ENCODE peak calls at places on chromosome 12, in four cellular contexts. Q, G, E and F are unnamed samples.
A peak's percentile ranks its signal among the peaks of the same experiment; 100 is the strongest.

GRCh38 chr12:5094550-5094949 is 50.9 kb downstream of the KCNA5 start:
- DNase-seq in Q (no peak), G (no peak), E (no peak), F (no peak)

GRCh38 chr12:62862259-62862881 is 72.6 kb downstream of the PPM1H start:
- DNase-seq in Q (no peak), G (no peak), E (no peak), F (no peak)

GRCh38 chr12:153080-153746 is 60.7 kb downstream of the SLC6A12 start:
- DNase-seq in Q (peak; percentile 80), G (peak; percentile 98), E (peak; percentile 62), F (peak; percentile 95)

GRCh38 chr12:1576410-1577240 is 17.8 kb downstream of the FBXL14 start:
- DNase-seq in Q (no peak), G (peak; percentile 64), E (no peak), F (no peak)

GRCh38 chr12:15322164-15323054 is at the start of gene PTPRO:
- DNase-seq in Q (no peak), G (peak; percentile 90), E (no peak), F (peak; percentile 72)

GRCh38 chr12:116217045-116217444 is 60.4 kb downstream of the MED13L start:
- DNase-seq in Q (no peak), G (no peak), E (no peak), F (no peak)

GRCh38 chr12:126708492-126708896 is 1558.5 kb upstream of the TMEM132C start:
- DNase-seq in Q (no peak), G (no peak), E (no peak), F (no peak)

GRCh38 chr12:69900720-69901131 is 75.7 kb downstream of the MYRFL start:
- DNase-seq in Q (peak; percentile 50), G (peak; percentile 93), E (peak; percentile 75), F (peak; percentile 32)

GRCh38 chr12:52243264-52243773 is 10.3 kb downstream of the KRT7 start:
- DNase-seq in Q (no peak), G (no peak), E (no peak), F (no peak)

GRCh38 chr12:92574046-92574783 is 128.6 kb upstream of the PLEKHG7 start:
- DNase-seq in Q (no peak), G (peak; percentile 83), E (no peak), F (peak; percentile 10)

GRCh38 chr12:120674172-120674571 is 12.8 kb upstream of the MLEC start:
- DNase-seq in Q (no peak), G (no peak), E (no peak), F (peak; percentile 19)

GRCh38 chr12:12558291-12558690 is 4.4 kb downstream of the DUSP16 start:
- DNase-seq in Q (no peak), G (no peak), E (no peak), F (no peak)

GRCh38 chr12:67525500-67525884 is 123.1 kb upstream of the DYRK2 start:
- DNase-seq in Q (no peak), G (peak; percentile 49), E (no peak), F (no peak)

GRCh38 chr12:38279756-38280155 is 36.8 kb upstream of the ALG10B start:
- DNase-seq in Q (no peak), G (no peak), E (no peak), F (no peak)

GRCh38 chr12:68414988-68415387 is 82.8 kb upstream of the MDM1 start:
- DNase-seq in Q (no peak), G (no peak), E (no peak), F (no peak)

GRCh38 chr12:128766738-128767501 is 56.8 kb downstream of the SLC15A4 start:
- DNase-seq in Q (no peak), G (peak; percentile 42), E (no peak), F (no peak)

GRCh38 chr12:132257206-132257954 is 72.0 kb downstream of the GALNT9 start:
- DNase-seq in Q (no peak), G (no peak), E (no peak), F (no peak)

DNA sequence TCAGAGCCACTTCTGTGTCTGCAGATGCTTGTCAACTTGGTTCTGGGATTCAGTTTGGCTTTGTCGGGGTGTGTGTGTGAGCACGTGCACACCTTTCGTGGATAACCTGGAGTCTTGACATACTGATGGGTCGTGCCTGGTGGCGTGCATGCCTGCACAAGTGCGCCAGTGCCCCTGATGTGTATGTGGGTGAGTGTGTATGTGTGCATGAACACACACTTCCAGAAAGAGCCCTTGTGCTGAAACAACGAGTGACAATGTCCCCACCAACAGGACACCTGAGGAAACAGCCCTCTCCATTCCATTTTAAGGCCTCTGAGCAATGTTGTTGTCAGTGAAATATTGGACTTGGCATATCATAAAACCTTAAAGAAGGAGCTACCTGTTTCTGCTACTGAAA is 53.9 kb downstream of the SMUG1 start:
- DNase-seq in Q (no peak), G (no peak), E (no peak), F (no peak)
- H3K27me3 ChIP-seq in Q (no peaks in the 10 kb centered on the region), G (peaks cover 100% of the 10 kb centered on the region), E (no peaks in the 10 kb centered on the region), F (peaks cover 70% of the 10 kb centered on the region)

DNA sequence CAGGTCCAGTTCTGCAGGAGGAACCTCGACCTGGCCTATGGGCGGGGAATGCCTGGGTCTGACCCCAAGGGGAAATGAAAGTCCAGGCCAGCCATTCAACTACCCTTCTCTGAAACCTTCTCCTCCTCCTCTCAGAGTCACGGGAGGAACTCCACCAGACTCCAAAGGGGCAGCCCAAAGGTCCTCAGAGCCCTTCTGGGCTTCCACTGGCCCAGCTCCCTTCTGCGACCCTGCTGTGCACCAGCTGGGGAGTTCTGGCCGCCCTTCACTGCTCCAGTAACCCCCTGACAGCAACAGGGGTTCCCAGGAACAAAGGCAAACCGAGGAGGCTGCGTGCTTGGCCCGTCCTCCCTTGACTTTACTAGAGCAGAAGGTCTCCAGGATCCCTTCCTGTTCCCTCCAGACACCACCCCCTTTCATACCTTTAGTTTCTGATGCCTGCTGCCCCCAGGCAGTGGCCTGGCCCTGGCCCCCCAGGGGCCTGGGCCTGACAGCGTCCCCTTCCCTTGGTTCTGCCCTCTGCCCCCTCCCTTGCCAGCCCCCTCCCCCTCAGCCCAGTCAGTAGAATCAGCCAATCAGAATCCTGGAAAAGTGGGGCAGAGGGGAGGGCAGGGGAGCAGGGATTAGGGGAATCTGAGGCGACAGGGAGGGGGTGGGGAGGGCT is 850 bp upstream of the ZNF385A start:
- DNase-seq in Q (peak; percentile 67), G (peak; percentile 79), E (no peak), F (peak; percentile 94)
- H3K4me3 ChIP-seq in Q (no peak overlapping the region), G (no peak overlapping the region), E (no peak overlapping the region), F (no peak overlapping the region)

GRCh38 chr12:106066051-106066705 is 72.6 kb downstream of the NUAK1 start:
- DNase-seq in Q (no peak), G (no peak), E (no peak), F (no peak)
- H3K36me3 ChIP-seq in Q (peaks cover 48% of the 10 kb centered on the region), G (peaks cover 85% of the 10 kb centered on the region), E (peaks cover 39% of the 10 kb centered on the region), F (peaks cover 11% of the 10 kb centered on the region)

DNA sequence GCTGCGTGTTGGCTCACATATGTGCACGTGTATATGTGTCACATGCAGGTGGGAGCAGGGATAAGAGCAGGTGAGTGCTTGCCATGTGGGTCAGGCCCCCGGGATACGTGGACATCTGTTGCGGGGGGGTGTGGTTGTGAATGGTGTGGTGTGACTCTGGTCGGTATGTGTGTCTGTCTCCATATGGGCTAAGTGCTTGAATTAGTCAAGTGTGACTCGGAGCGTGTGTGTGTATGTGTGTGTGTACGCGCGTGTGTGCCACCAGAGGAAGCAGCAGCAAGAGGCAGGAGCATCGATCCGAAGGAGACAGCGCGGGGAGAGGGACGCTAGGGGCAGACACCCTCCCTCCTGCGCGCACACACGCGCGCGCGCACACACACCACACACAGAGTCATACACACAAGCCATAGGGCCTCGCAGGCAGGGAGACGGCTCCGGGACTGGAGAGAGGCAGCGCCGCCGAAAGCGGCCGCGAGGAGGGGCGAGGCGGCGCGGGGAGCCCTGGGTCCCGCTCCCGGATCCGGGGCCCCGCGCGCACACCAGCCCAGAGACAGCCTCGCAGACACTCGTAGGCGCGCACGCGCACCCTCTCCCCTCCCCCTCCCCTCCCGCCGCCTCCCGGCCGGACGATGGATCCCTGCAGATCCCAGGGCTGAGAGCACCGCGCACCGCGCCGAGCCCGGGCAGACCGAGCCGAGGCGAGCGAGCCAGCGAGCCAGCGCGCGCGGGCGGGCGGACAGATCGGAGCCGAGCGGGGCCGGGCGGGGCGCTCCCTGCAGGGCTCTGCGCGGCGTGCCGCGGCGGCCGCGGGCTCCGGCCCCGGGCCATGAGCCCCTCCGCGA is at the start of gene ASIC1:
- DNase-seq in Q (peak; percentile 73), G (peak; percentile 94), E (peak; percentile 65), F (peak; percentile 95)
- H3K27me3 ChIP-seq in Q (peaks cover 16% of the 10 kb centered on the region), G (peaks cover 78% of the 10 kb centered on the region), E (no peaks in the 10 kb centered on the region), F (peaks cover 76% of the 10 kb centered on the region)

GRCh38 chr12:108337235-108338223 is 1.6 kb downstream of the CMKLR1 start:
- DNase-seq in Q (no peak), G (peak; percentile 88), E (no peak), F (peak; percentile 79)
- H3K4me3 ChIP-seq in Q (peak overlapping the region; percentile 57), G (no peak overlapping the region), E (peak overlapping the region; percentile 31), F (no peak overlapping the region)

GRCh38 chr12:111519083-111519482 is 80.0 kb downstream of the ATXN2 start:
- DNase-seq in Q (no peak), G (no peak), E (no peak), F (no peak)

GRCh38 chr12:111523587-111523986 is 75.5 kb downstream of the ATXN2 start:
- DNase-seq in Q (no peak), G (no peak), E (no peak), F (no peak)

GRCh38 chr12:111519937-111520336 is 79.2 kb downstream of the ATXN2 start:
- DNase-seq in Q (no peak), G (no peak), E (no peak), F (no peak)
- H3K36me3 ChIP-seq in Q (peaks cover 100% of the 10 kb centered on the region), G (peaks cover 94% of the 10 kb centered on the region), E (peaks cover 98% of the 10 kb centered on the region), F (peaks cover 18% of the 10 kb centered on the region)

GRCh38 chr12:34343345-34343744 is 321.0 kb downstream of the ALG10 start:
- DNase-seq in Q (no peak), G (no peak), E (no peak), F (peak; percentile 33)
- H3K27me3 ChIP-seq in Q (peaks cover 10% of the 10 kb centered on the region), G (no peaks in the 10 kb centered on the region), E (no peaks in the 10 kb centered on the region), F (peaks cover 3% of the 10 kb centered on the region)

DNA sequence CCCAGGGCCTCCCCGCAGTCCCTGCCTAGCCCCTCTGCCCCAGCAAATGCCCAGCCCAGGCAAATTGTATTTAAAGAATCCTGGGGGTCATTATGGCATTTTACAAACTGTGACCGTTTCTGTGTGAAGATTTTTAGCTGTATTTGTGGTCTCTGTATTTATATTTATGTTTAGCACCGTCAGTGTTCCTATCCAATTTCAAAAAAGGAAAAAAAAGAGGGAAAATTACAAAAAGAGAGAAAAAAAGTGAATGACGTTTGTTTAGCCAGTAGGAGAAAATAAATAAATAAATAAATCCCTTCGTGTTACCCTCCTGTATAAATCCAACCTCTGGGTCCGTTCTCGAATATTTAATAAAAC is 2.2 kb downstream of the HOXC6 start:
- DNase-seq in Q (no peak), G (no peak), E (no peak), F (no peak)
- H3K4me3 ChIP-seq in Q (no peak overlapping the region), G (no peak overlapping the region), E (no peak overlapping the region), F (no peak overlapping the region)